ENCODE peak calls at places on chromosomes 3 and 15, in eight cellular contexts. K is stimulated activated CD4-positive, alpha-beta T cell treated with anti-CD3 and anti-CD28 coated beads, Interleukin-1b, Interleukin-23, amount 100 ng/mL, for 4 hours; E is IMR-90; J is NCI-H1436 treated with DMSO at 0.1 percent for 48 hours; F is MV-4-11; Y is chondrocyte; R is Peyer's patch; Z is activated naive CD4-positive, alpha-beta T cell treated with anti-CD3 and anti-CD28 coated beads, Interleukin-2, amount 10 ng/mL, durations not matched to agents 7 days and 5 days. S is an unnamed sample.

GRCh38 chr3:14540209-14540575 is at the start of gene GRIP2:
- DNase-seq in K (no peak), E (no peak), J (no peak), F (no peak), Y (no peak), R (no peak), Z (no peak), S (no peak)

GRCh38 chr15:31275331-31276262 is 51.0 kb upstream of the KLF13 start:
- DNase-seq in K (no peak), E (no peak), J (no peak), F (no peak), Y (no peak), R (no peak), Z (no peak), S (no peak)

GRCh38 chr3:65526656-65527055 is 512.1 kb downstream of the MAGI1 start:
- DNase-seq in K (no peak), E (no peak), J (no peak), F (no peak), Y (no peak), R (no peak), Z (no peak), S (no peak)

GRCh38 chr3:175346573-175347356 is 487.6 kb downstream of the NAALADL2 start:
- DNase-seq in K (no peak), E (peak; percentile 95), J (peak; percentile 98), F (no peak), Y (peak; percentile 71), R (peak; percentile 56), Z (no peak), S (peak; percentile 87)

GRCh38 chr15:57427367-57427821 is 51.1 kb downstream of the CGNL1 start:
- DNase-seq in K (no peak), E (no peak), J (no peak), F (no peak), Y (no peak), R (no peak), Z (no peak), S (no peak)

GRCh38 chr15:50186090-50186489 is 4.1 kb downstream of the SLC27A2 start:
- DNase-seq in K (no peak), E (no peak), J (no peak), F (no peak), Y (no peak), R (no peak), Z (no peak), S (no peak)

GRCh38 chr3:57079221-57079831 is 18.9 kb downstream of the SPATA12 start:
- DNase-seq in K (no peak), E (no peak), J (no peak), F (no peak), Y (no peak), R (peak; percentile 63), Z (no peak), S (no peak)

GRCh38 chr15:59741274-59741906 is 52.3 kb upstream of the BNIP2 start:
- DNase-seq in K (no peak), E (no peak), J (no peak), F (peak; percentile 9), Y (no peak), R (no peak), Z (peak; percentile 26), S (peak; percentile 24)

GRCh38 chr15:24944939-24945338 is 9.8 kb upstream of the SNRPN start:
- DNase-seq in K (no peak), E (peak; percentile 59), J (no peak), F (no peak), Y (no peak), R (no peak), Z (no peak), S (no peak)

GRCh38 chr15:32933241-32933640 is 215.4 kb downstream of the GREM1 start:
- DNase-seq in K (no peak), E (no peak), J (no peak), F (no peak), Y (no peak), R (no peak), Z (no peak), S (no peak)

GRCh38 chr3:36895488-36896409 is 49.1 kb downstream of the TRANK1 start:
- DNase-seq in K (no peak), E (no peak), J (no peak), F (peak; percentile 80), Y (no peak), R (no peak), Z (no peak), S (no peak)

GRCh38 chr3:185716436-185717090 is 108.3 kb downstream of the IGF2BP2 start:
- DNase-seq in K (no peak), E (no peak), J (no peak), F (no peak), Y (no peak), R (no peak), Z (no peak), S (no peak)

GRCh38 chr3:149180057-149180573 is 41.5 kb downstream of the CP start:
- DNase-seq in K (no peak), E (peak; percentile 100), J (no peak), F (peak; percentile 91), Y (no peak), R (no peak), Z (no peak), S (peak; percentile 100)

GRCh38 chr3:161890147-161890625 is 393.6 kb downstream of the OTOL1 start:
- DNase-seq in K (no peak), E (peak; percentile 95), J (no peak), F (no peak), Y (no peak), R (no peak), Z (no peak), S (peak; percentile 99)

GRCh38 chr15:90435652-90436337 is 47.8 kb downstream of the IQGAP1 start:
- DNase-seq in K (no peak), E (no peak), J (no peak), F (no peak), Y (no peak), R (no peak), Z (no peak), S (no peak)

GRCh38 chr15:69337133-69337532 is 38.4 kb downstream of the PAQR5 start:
- DNase-seq in K (no peak), E (peak; percentile 44), J (no peak), F (no peak), Y (no peak), R (no peak), Z (no peak), S (peak; percentile 9)

GRCh38 chr3:38115645-38116427 is 21.1 kb downstream of the ACAA1 start:
- DNase-seq in K (no peak), E (no peak), J (no peak), F (no peak), Y (no peak), R (peak; percentile 42), Z (peak; percentile 14), S (no peak)

GRCh38 chr15:35092311-35092710 is 7.2 kb upstream of the NANOGP8 start:
- DNase-seq in K (no peak), E (no peak), J (no peak), F (no peak), Y (no peak), R (no peak), Z (no peak), S (no peak)

GRCh38 chr3:133206921-133207320 is 168.7 kb downstream of the TMEM108 start:
- DNase-seq in K (no peak), E (no peak), J (no peak), F (no peak), Y (no peak), R (no peak), Z (no peak), S (no peak)

GRCh38 chr15:52151353-52151752 is 38.8 kb upstream of the BCL2L10 start:
- DNase-seq in K (no peak), E (no peak), J (no peak), F (no peak), Y (no peak), R (no peak), Z (no peak), S (no peak)

GRCh38 chr3:172305552-172305951 is 142.7 kb downstream of the GHSR start:
- DNase-seq in K (no peak), E (peak; percentile 86), J (no peak), F (no peak), Y (no peak), R (no peak), Z (no peak), S (peak; percentile 86)

GRCh38 chr15:47820047-47820779 is 102.9 kb downstream of the SEMA6D start:
- DNase-seq in K (no peak), E (peak; percentile 25), J (no peak), F (no peak), Y (no peak), R (no peak), Z (no peak), S (peak; percentile 72)

GRCh38 chr15:100785181-100786138 is 94.2 kb upstream of the ALDH1A3 start:
- DNase-seq in K (no peak), E (no peak), J (no peak), F (no peak), Y (peak; percentile 81), R (peak; percentile 34), Z (no peak), S (no peak)

S was measured in HCEC 1CT.